ENCODE peak calls at places on chromosomes 13 and 19, in six cellular contexts. K, W, O, U, N and E are unnamed samples.

GRCh38 chr19:37969695-37970094 is 62.7 kb downstream of the SIPA1L3 start:
- DNase-seq in U (no peak), O (no peak), W (no peak), N (no peak), K (no peak), E (no peak)

GRCh38 chr13:94233401-94233800 is 246.1 kb downstream of the DCT start:
- DNase-seq in W (no peak), U (peak; percentile 95), K (no peak), O (peak; percentile 96), N (no peak), E (peak; percentile 98)

GRCh38 chr13:84121456-84121855 is 239.2 kb upstream of the SLITRK1 start:
- DNase-seq in O (no peak), U (peak; percentile 61), K (no peak), W (no peak), N (no peak), E (no peak)

GRCh38 chr13:104773775-104774174 is 1707.6 kb upstream of the SLC10A2 start:
- DNase-seq in U (no peak), O (peak; percentile 54), N (peak; percentile 5), W (peak; percentile 25), K (no peak), E (peak; percentile 54)

GRCh38 chr19:1235625-1236538 is 1.9 kb downstream of the CBARP start:
- DNase-seq in W (no peak), K (no peak), U (no peak), N (no peak), O (peak; percentile 50), E (peak; percentile 44)

GRCh38 chr13:102012299-102013293 is 389.3 kb downstream of the FGF14 start:
- DNase-seq in W (no peak), U (no peak), N (no peak), K (no peak), O (no peak), E (no peak)

GRCh38 chr19:5784581-5785147 is at the start of gene PRR22:
- DNase-seq in O (no peak), N (no peak), W (no peak), U (no peak), K (no peak), E (no peak)

GRCh38 chr13:80523134-80523533 is 182.2 kb upstream of the SPRY2 start:
- DNase-seq in W (no peak), O (no peak), U (no peak), N (no peak), K (no peak), E (no peak)

GRCh38 chr13:44050450-44051063 is 170.9 kb downstream of the LACC1 start:
- DNase-seq in N (no peak), W (peak; percentile 40), K (no peak), U (no peak), O (peak; percentile 52), E (peak; percentile 58)

GRCh38 chr13:104577029-104577820 is 1511.0 kb upstream of the SLC10A2 start:
- DNase-seq in O (peak; percentile 16), N (no peak), K (no peak), U (no peak), W (no peak), E (peak; percentile 1)

GRCh38 chr13:30359999-30360398 is 52.6 kb upstream of the KATNAL1 start:
- DNase-seq in K (no peak), O (no peak), N (no peak), W (no peak), U (no peak), E (no peak)